ENCODE peak calls at places on chromosome 1, in nine cellular contexts. D, X, N, L, M, U, S, V and A are unnamed samples.

GRCh38 chr1:224498574-224499170 is 64.1 kb upstream of the WDR26 start:
- DNase-seq in M (no peak), S (no peak), N (peak), D (no peak), L (peak), X (peak), U (peak), V (no peak), A (no peak)

GRCh38 chr1:192914696-192915095 is 105.9 kb downstream of the RGS2 start:
- DNase-seq in L (no peak), V (no peak), N (peak), D (no peak), U (no peak), X (no peak), M (no peak), S (no peak), A (no peak)

GRCh38 chr1:239112092-239112491 is 274.3 kb upstream of the CHRM3 start:
- DNase-seq in X (no peak), M (no peak), V (no peak), S (no peak), L (no peak), N (no peak), D (peak), U (no peak), A (no peak)

GRCh38 chr1:17829579-17829978 is 74.4 kb downstream of the ACTL8 start:
- DNase-seq in S (no peak), X (no peak), V (no peak), D (peak), L (no peak), N (no peak), U (no peak), M (no peak), A (no peak)

GRCh38 chr1:1157426-1157913 is 16.2 kb upstream of the TTLL10 start:
- DNase-seq in S (peak), X (peak), L (peak), M (peak), V (peak), N (peak), D (peak), U (peak), A (peak)

GRCh38 chr1:170661646-170662411 is 2.1 kb upstream of the PRRX1 start:
- DNase-seq in X (peak), D (no peak), S (no peak), U (peak), V (no peak), L (no peak), M (peak), N (no peak), A (peak)

GRCh38 chr1:47104816-47105215 is 32.4 kb upstream of the CYP4A22 start:
- DNase-seq in U (no peak), V (no peak), M (no peak), X (no peak), S (no peak), N (no peak), L (no peak), D (no peak), A (no peak)

GRCh38 chr1:48470506-48470905 is 1.5 kb downstream of the SPATA6 start:
- DNase-seq in D (peak), N (no peak), X (peak), M (peak), U (peak), L (no peak), S (no peak), V (no peak), A (peak)

GRCh38 chr1:232428781-232429530 is 201.0 kb downstream of the SIPA1L2 start:
- DNase-seq in U (peak), X (peak), V (no peak), N (no peak), L (peak), S (no peak), M (no peak), D (peak), A (no peak)

GRCh38 chr1:206094024-206094423 is 23.2 kb downstream of the AVPR1B start:
- DNase-seq in U (no peak), V (no peak), X (no peak), D (peak), M (no peak), N (no peak), S (no peak), L (no peak), A (no peak)

GRCh38 chr1:91851130-91852010 is 34.6 kb downstream of the TGFBR3 start:
- DNase-seq in D (peak), S (no peak), X (peak), U (peak), V (no peak), M (peak), N (no peak), L (no peak), A (peak)

GRCh38 chr1:29465755-29466154 is 229.4 kb downstream of the PTPRU start:
- DNase-seq in D (no peak), S (no peak), X (no peak), M (no peak), U (peak), N (peak), V (no peak), L (peak), A (no peak)

GRCh38 chr1:203507227-203507626 is 13.3 kb downstream of the OPTC start:
- DNase-seq in L (no peak), S (no peak), X (peak), V (no peak), M (peak), U (peak), N (no peak), D (peak), A (no peak)

GRCh38 chr1:81424056-81424455 is 376.7 kb upstream of the ADGRL2 start:
- DNase-seq in S (no peak), N (no peak), M (no peak), D (peak), X (peak), V (no peak), U (peak), L (no peak), A (no peak)

GRCh38 chr1:214451591-214451990 is 99.8 kb downstream of the PTPN14 start:
- DNase-seq in M (no peak), N (no peak), V (no peak), D (no peak), X (no peak), U (no peak), L (no peak), S (no peak), A (no peak)

GRCh38 chr1:168092566-168093355 is 44.0 kb downstream of the GPR161 start:
- DNase-seq in D (no peak), X (peak), U (no peak), M (no peak), L (peak), V (no peak), S (no peak), N (no peak), A (no peak)

GRCh38 chr1:16127676-16128337 is 28.1 kb downstream of the EPHA2 start:
- DNase-seq in S (no peak), V (no peak), D (no peak), M (peak), N (no peak), U (no peak), L (no peak), X (peak), A (no peak)

GRCh38 chr1:236862615-236863211 is 67.6 kb downstream of the MTR start:
- DNase-seq in V (no peak), D (no peak), S (no peak), M (no peak), X (peak), L (no peak), N (peak), U (peak), A (no peak)

GRCh38 chr1:91754348-91754747 is 131.6 kb downstream of the TGFBR3 start:
- DNase-seq in S (no peak), L (no peak), N (no peak), V (no peak), X (no peak), U (peak), M (no peak), D (no peak), A (no peak)

GRCh38 chr1:229990326-229990725 is 76.7 kb upstream of the GALNT2 start:
- DNase-seq in S (no peak), L (no peak), D (no peak), M (no peak), X (no peak), N (no peak), U (no peak), V (no peak), A (no peak)

GRCh38 chr1:227759345-227760300 is 24.4 kb downstream of the SNAP47 start:
- DNase-seq in U (peak), M (peak), V (no peak), X (peak), D (no peak), S (no peak), N (peak), L (peak), A (peak)

GRCh38 chr1:230868736-230869385 is 540 bp upstream of the C1orf198 start:
- DNase-seq in M (no peak), S (no peak), U (peak), V (no peak), L (peak), N (peak), X (peak), D (peak), A (no peak)

GRCh38 chr1:44632511-44633072 is 41.7 kb downstream of the TMEM53 start:
- DNase-seq in N (peak), S (no peak), L (no peak), D (peak), V (no peak), X (no peak), M (no peak), U (no peak), A (no peak)

GRCh38 chr1:27361553-27361952 is 5.2 kb downstream of the MAP3K6 start:
- DNase-seq in V (no peak), N (no peak), S (no peak), D (no peak), X (no peak), L (no peak), M (no peak), U (no peak), A (no peak)

GRCh38 chr1:224802596-224802995 is 126.9 kb upstream of the DNAH14 start:
- DNase-seq in X (no peak), M (no peak), L (no peak), S (no peak), V (no peak), U (no peak), D (no peak), N (no peak), A (no peak)

GRCh38 chr1:240031414-240031813 is 60.3 kb upstream of the FMN2 start:
- DNase-seq in X (peak), U (peak), M (no peak), L (peak), D (no peak), N (no peak), S (no peak), V (no peak), A (no peak)

GRCh38 chr1:2547210-2548067 is 8.7 kb upstream of the TNFRSF14 start:
- DNase-seq in L (no peak), U (no peak), S (peak), X (no peak), V (peak), D (peak), M (no peak), N (no peak), A (peak)

GRCh38 chr1:219323426-219323825 is 149.7 kb downstream of the LYPLAL1 start:
- DNase-seq in D (no peak), V (no peak), N (no peak), X (peak), S (no peak), M (no peak), L (no peak), U (no peak), A (no peak)

GRCh38 chr1:41044197-41044596 is 22.7 kb upstream of the SLFNL1 start:
- DNase-seq in N (no peak), D (no peak), U (no peak), X (no peak), S (no peak), L (no peak), M (no peak), V (no peak), A (no peak)

GRCh38 chr1:92728687-92729086 is 56.2 kb downstream of the EVI5 start:
- DNase-seq in X (peak), M (no peak), V (no peak), D (no peak), S (no peak), N (no peak), L (no peak), U (peak), A (no peak)